ENCODE peak calls at places on chromosomes 2 and 18, in six cellular contexts. One of them, this sample, is unnamed.

GRCh38 chr2:9752441-9753275 is 90.6 kb upstream of the TAF1B start:
- DNase-seq in astrocyte of the hippocampus: peak; percentile 49
- DNase-seq in ACHN: peak; percentile 49
- DNase-seq in ELR: peak; percentile 95
- DNase-seq in activated CD4-positive, alpha-beta T cell treated with anti-CD3 and anti-CD28 coated beads, Interleukin-2, amount 50 U/mL, for 4 hours: peak; percentile 85
- DNase-seq in NCI-H1092: no peak
- DNase-seq in this sample: no peak

GRCh38 chr2:238793351-238793750 is 54.5 kb upstream of the TWIST2 start:
- DNase-seq in astrocyte of the hippocampus: no peak
- DNase-seq in ACHN: no peak
- DNase-seq in ELR: peak; percentile 18
- DNase-seq in activated CD4-positive, alpha-beta T cell treated with anti-CD3 and anti-CD28 coated beads, Interleukin-2, amount 50 U/mL, for 4 hours: no peak
- DNase-seq in NCI-H1092: no peak
- DNase-seq in this sample: no peak

GRCh38 chr18:33424266-33424946 is 16.1 kb downstream of the CCDC178 start:
- DNase-seq in astrocyte of the hippocampus: no peak
- DNase-seq in ACHN: no peak
- DNase-seq in ELR: no peak
- DNase-seq in activated CD4-positive, alpha-beta T cell treated with anti-CD3 and anti-CD28 coated beads, Interleukin-2, amount 50 U/mL, for 4 hours: no peak
- DNase-seq in NCI-H1092: no peak
- DNase-seq in this sample: no peak

GRCh38 chr18:26655010-26655613 is 106.8 kb upstream of the KCTD1 start:
- DNase-seq in astrocyte of the hippocampus: no peak
- DNase-seq in ACHN: peak; percentile 14
- DNase-seq in ELR: no peak
- DNase-seq in activated CD4-positive, alpha-beta T cell treated with anti-CD3 and anti-CD28 coated beads, Interleukin-2, amount 50 U/mL, for 4 hours: no peak
- DNase-seq in NCI-H1092: no peak
- DNase-seq in this sample: no peak

GRCh38 chr2:149119358-149119757 is 80.9 kb downstream of the LYPD6B start:
- DNase-seq in astrocyte of the hippocampus: no peak
- DNase-seq in ACHN: no peak
- DNase-seq in ELR: no peak
- DNase-seq in activated CD4-positive, alpha-beta T cell treated with anti-CD3 and anti-CD28 coated beads, Interleukin-2, amount 50 U/mL, for 4 hours: no peak
- DNase-seq in NCI-H1092: no peak
- DNase-seq in this sample: no peak

GRCh38 chr2:181741756-181742155 is 61.4 kb upstream of the NEUROD1 start:
- DNase-seq in astrocyte of the hippocampus: no peak
- DNase-seq in ACHN: no peak
- DNase-seq in ELR: peak; percentile 63
- DNase-seq in activated CD4-positive, alpha-beta T cell treated with anti-CD3 and anti-CD28 coated beads, Interleukin-2, amount 50 U/mL, for 4 hours: no peak
- DNase-seq in NCI-H1092: no peak
- DNase-seq in this sample: no peak

GRCh38 chr2:42863751-42864150 is 71.4 kb upstream of the HAAO start:
- DNase-seq in astrocyte of the hippocampus: no peak
- DNase-seq in ACHN: no peak
- DNase-seq in ELR: no peak
- DNase-seq in activated CD4-positive, alpha-beta T cell treated with anti-CD3 and anti-CD28 coated beads, Interleukin-2, amount 50 U/mL, for 4 hours: no peak
- DNase-seq in NCI-H1092: no peak
- DNase-seq in this sample: no peak

GRCh38 chr2:9234680-9235387 is 28.2 kb downstream of the ASAP2 start:
- DNase-seq in astrocyte of the hippocampus: peak; percentile 92
- DNase-seq in ACHN: peak; percentile 92
- DNase-seq in ELR: peak; percentile 96
- DNase-seq in activated CD4-positive, alpha-beta T cell treated with anti-CD3 and anti-CD28 coated beads, Interleukin-2, amount 50 U/mL, for 4 hours: no peak
- DNase-seq in NCI-H1092: no peak
- DNase-seq in this sample: no peak

GRCh38 chr2:236643480-236643879 is 73.9 kb downstream of the ACKR3 start:
- DNase-seq in astrocyte of the hippocampus: no peak
- DNase-seq in ACHN: no peak
- DNase-seq in ELR: no peak
- DNase-seq in activated CD4-positive, alpha-beta T cell treated with anti-CD3 and anti-CD28 coated beads, Interleukin-2, amount 50 U/mL, for 4 hours: no peak
- DNase-seq in NCI-H1092: no peak
- DNase-seq in this sample: no peak

GRCh38 chr2:233813236-233814062 is 35.3 kb downstream of the MROH2A start:
- DNase-seq in astrocyte of the hippocampus: no peak
- DNase-seq in ACHN: no peak
- DNase-seq in ELR: no peak
- DNase-seq in activated CD4-positive, alpha-beta T cell treated with anti-CD3 and anti-CD28 coated beads, Interleukin-2, amount 50 U/mL, for 4 hours: no peak
- DNase-seq in NCI-H1092: no peak
- DNase-seq in this sample: no peak

GRCh38 chr2:3199660-3200345 is 177.8 kb downstream of the EIPR1 start:
- DNase-seq in astrocyte of the hippocampus: no peak
- DNase-seq in ACHN: no peak
- DNase-seq in ELR: no peak
- DNase-seq in activated CD4-positive, alpha-beta T cell treated with anti-CD3 and anti-CD28 coated beads, Interleukin-2, amount 50 U/mL, for 4 hours: no peak
- DNase-seq in NCI-H1092: no peak
- DNase-seq in this sample: no peak

GRCh38 chr2:128307595-128307994 is 11.1 kb downstream of the HS6ST1 start:
- DNase-seq in astrocyte of the hippocampus: no peak
- DNase-seq in ACHN: no peak
- DNase-seq in ELR: no peak
- DNase-seq in activated CD4-positive, alpha-beta T cell treated with anti-CD3 and anti-CD28 coated beads, Interleukin-2, amount 50 U/mL, for 4 hours: no peak
- DNase-seq in NCI-H1092: no peak
- DNase-seq in this sample: no peak

GRCh38 chr18:76977108-76977621 is 154.8 kb downstream of the ZNF236 start:
- DNase-seq in astrocyte of the hippocampus: no peak
- DNase-seq in ACHN: no peak
- DNase-seq in ELR: no peak
- DNase-seq in activated CD4-positive, alpha-beta T cell treated with anti-CD3 and anti-CD28 coated beads, Interleukin-2, amount 50 U/mL, for 4 hours: no peak
- DNase-seq in NCI-H1092: peak; percentile 82
- DNase-seq in this sample: no peak

GRCh38 chr2:50953021-50953420 is 78.9 kb downstream of the NRXN1 start:
- DNase-seq in astrocyte of the hippocampus: peak; percentile 28
- DNase-seq in ACHN: no peak
- DNase-seq in ELR: no peak
- DNase-seq in activated CD4-positive, alpha-beta T cell treated with anti-CD3 and anti-CD28 coated beads, Interleukin-2, amount 50 U/mL, for 4 hours: no peak
- DNase-seq in NCI-H1092: no peak
- DNase-seq in this sample: no peak

GRCh38 chr2:131641414-131642206 is 113.9 kb downstream of the CCDC74A start:
- DNase-seq in astrocyte of the hippocampus: no peak
- DNase-seq in ACHN: no peak
- DNase-seq in ELR: no peak
- DNase-seq in activated CD4-positive, alpha-beta T cell treated with anti-CD3 and anti-CD28 coated beads, Interleukin-2, amount 50 U/mL, for 4 hours: no peak
- DNase-seq in NCI-H1092: no peak
- DNase-seq in this sample: no peak

GRCh38 chr18:44409524-44409923 is 271.2 kb upstream of the SETBP1 start:
- DNase-seq in astrocyte of the hippocampus: no peak
- DNase-seq in ACHN: no peak
- DNase-seq in ELR: no peak
- DNase-seq in activated CD4-positive, alpha-beta T cell treated with anti-CD3 and anti-CD28 coated beads, Interleukin-2, amount 50 U/mL, for 4 hours: no peak
- DNase-seq in NCI-H1092: no peak
- DNase-seq in this sample: no peak

GRCh38 chr18:29191263-29191662 is 1014.3 kb upstream of the CDH2 start:
- DNase-seq in astrocyte of the hippocampus: peak; percentile 17
- DNase-seq in ACHN: peak; percentile 13
- DNase-seq in ELR: peak; percentile 47
- DNase-seq in activated CD4-positive, alpha-beta T cell treated with anti-CD3 and anti-CD28 coated beads, Interleukin-2, amount 50 U/mL, for 4 hours: no peak
- DNase-seq in NCI-H1092: no peak
- DNase-seq in this sample: no peak

GRCh38 chr2:170815746-170816498 is 765 bp upstream of the GAD1 start:
- DNase-seq in astrocyte of the hippocampus: peak; percentile 85
- DNase-seq in ACHN: peak; percentile 76
- DNase-seq in ELR: peak; percentile 74
- DNase-seq in activated CD4-positive, alpha-beta T cell treated with anti-CD3 and anti-CD28 coated beads, Interleukin-2, amount 50 U/mL, for 4 hours: peak; percentile 55
- DNase-seq in NCI-H1092: peak; percentile 67
- DNase-seq in this sample: peak; percentile 64

This sample was measured in prostate gland.